ENCODE peak calls at places on chromosomes 12 and 14, in ten cellular contexts. One of them, this sample, is unnamed.

GRCh38 chr12:63915105-63915830 is 70.8 kb downstream of the SRGAP1 start:
- DNase-seq in astrocyte of the spinal cord: peak
- DNase-seq in AG04450: no peak
- DNase-seq in HL-60: no peak
- DNase-seq in astrocyte: peak
- DNase-seq in Peyer's patch: no peak
- DNase-seq in GM23338: no peak
- DNase-seq in hepatocyte: no peak
- DNase-seq in cardiac muscle cell: peak
- DNase-seq in choroid plexus epithelial cell: peak
- DNase-seq in this sample: no peak

GRCh38 chr12:109065154-109065852 is 12.9 kb downstream of the USP30 start:
- DNase-seq in AG04450: no peak
- DNase-seq in astrocyte of the spinal cord: no peak
- DNase-seq in HL-60: no peak
- DNase-seq in cardiac muscle cell: no peak
- DNase-seq in GM23338: no peak
- DNase-seq in choroid plexus epithelial cell: peak
- DNase-seq in astrocyte: no peak
- DNase-seq in hepatocyte: peak
- DNase-seq in Peyer's patch: peak
- DNase-seq in this sample: no peak

GRCh38 chr14:72776701-72777255 is 117.1 kb downstream of the DPF3 start:
- DNase-seq in GM23338: no peak
- DNase-seq in cardiac muscle cell: no peak
- DNase-seq in astrocyte: no peak
- DNase-seq in hepatocyte: peak
- DNase-seq in astrocyte of the spinal cord: no peak
- DNase-seq in choroid plexus epithelial cell: peak
- DNase-seq in HL-60: no peak
- DNase-seq in Peyer's patch: peak
- DNase-seq in AG04450: no peak
- DNase-seq in this sample: peak

GRCh38 chr14:74579447-74580274 is 32.4 kb downstream of the LTBP2 start:
- DNase-seq in cardiac muscle cell: peak
- DNase-seq in astrocyte: peak
- DNase-seq in choroid plexus epithelial cell: peak
- DNase-seq in AG04450: peak
- DNase-seq in Peyer's patch: peak
- DNase-seq in GM23338: no peak
- DNase-seq in HL-60: no peak
- DNase-seq in hepatocyte: no peak
- DNase-seq in astrocyte of the spinal cord: peak
- DNase-seq in this sample: no peak

GRCh38 chr12:11688831-11689230 is 39.4 kb downstream of the ETV6 start:
- DNase-seq in HL-60: no peak
- DNase-seq in GM23338: no peak
- DNase-seq in AG04450: no peak
- DNase-seq in choroid plexus epithelial cell: peak
- DNase-seq in astrocyte: peak
- DNase-seq in Peyer's patch: no peak
- DNase-seq in astrocyte of the spinal cord: no peak
- DNase-seq in cardiac muscle cell: peak
- DNase-seq in hepatocyte: no peak
- DNase-seq in this sample: no peak

GRCh38 chr12:68876471-68876870 is 56.5 kb downstream of the CPM start:
- DNase-seq in Peyer's patch: no peak
- DNase-seq in AG04450: no peak
- DNase-seq in cardiac muscle cell: peak
- DNase-seq in HL-60: no peak
- DNase-seq in GM23338: no peak
- DNase-seq in hepatocyte: no peak
- DNase-seq in astrocyte of the spinal cord: no peak
- DNase-seq in choroid plexus epithelial cell: peak
- DNase-seq in astrocyte: peak
- DNase-seq in this sample: no peak

GRCh38 chr14:36515896-36516718 is 3.9 kb downstream of the NKX2-1 start:
- DNase-seq in HL-60: no peak
- DNase-seq in astrocyte of the spinal cord: no peak
- DNase-seq in AG04450: no peak
- DNase-seq in choroid plexus epithelial cell: no peak
- DNase-seq in astrocyte: no peak
- DNase-seq in Peyer's patch: no peak
- DNase-seq in cardiac muscle cell: no peak
- DNase-seq in hepatocyte: no peak
- DNase-seq in GM23338: no peak
- DNase-seq in this sample: no peak

GRCh38 chr14:68814376-68815287 is 21.8 kb upstream of the ZFP36L1 start:
- DNase-seq in HL-60: no peak
- DNase-seq in astrocyte of the spinal cord: peak
- DNase-seq in astrocyte: peak
- DNase-seq in choroid plexus epithelial cell: peak
- DNase-seq in cardiac muscle cell: peak
- DNase-seq in Peyer's patch: peak
- DNase-seq in AG04450: no peak
- DNase-seq in GM23338: peak
- DNase-seq in hepatocyte: peak
- DNase-seq in this sample: no peak

GRCh38 chr14:35808076-35808657 is 928 bp downstream of the RALGAPA1 start:
- DNase-seq in HL-60: no peak
- DNase-seq in choroid plexus epithelial cell: peak
- DNase-seq in hepatocyte: peak
- DNase-seq in Peyer's patch: no peak
- DNase-seq in GM23338: peak
- DNase-seq in astrocyte of the spinal cord: peak
- DNase-seq in cardiac muscle cell: no peak
- DNase-seq in AG04450: no peak
- DNase-seq in astrocyte: no peak
- DNase-seq in this sample: no peak

GRCh38 chr14:75229923-75230792 is 48.5 kb upstream of the FOS start:
- DNase-seq in HL-60: no peak
- DNase-seq in AG04450: no peak
- DNase-seq in choroid plexus epithelial cell: peak
- DNase-seq in cardiac muscle cell: peak
- DNase-seq in Peyer's patch: no peak
- DNase-seq in GM23338: peak
- DNase-seq in astrocyte of the spinal cord: peak
- DNase-seq in hepatocyte: peak
- DNase-seq in astrocyte: peak
- DNase-seq in this sample: no peak

GRCh38 chr14:84527706-84528105 is 1002.2 kb upstream of the FLRT2 start:
- DNase-seq in Peyer's patch: no peak
- DNase-seq in hepatocyte: no peak
- DNase-seq in astrocyte: no peak
- DNase-seq in GM23338: no peak
- DNase-seq in choroid plexus epithelial cell: no peak
- DNase-seq in AG04450: no peak
- DNase-seq in cardiac muscle cell: no peak
- DNase-seq in astrocyte of the spinal cord: no peak
- DNase-seq in HL-60: no peak
- DNase-seq in this sample: peak

GRCh38 chr14:101721951-101722661 is 39.4 kb upstream of the PPP2R5C start:
- DNase-seq in Peyer's patch: no peak
- DNase-seq in HL-60: peak
- DNase-seq in cardiac muscle cell: peak
- DNase-seq in astrocyte: peak
- DNase-seq in astrocyte of the spinal cord: peak
- DNase-seq in hepatocyte: no peak
- DNase-seq in GM23338: peak
- DNase-seq in choroid plexus epithelial cell: peak
- DNase-seq in AG04450: no peak
- DNase-seq in this sample: peak

GRCh38 chr12:56230449-56231183 is 765 bp downstream of the SLC39A5 start:
- DNase-seq in hepatocyte: peak
- DNase-seq in astrocyte: no peak
- DNase-seq in HL-60: no peak
- DNase-seq in astrocyte of the spinal cord: no peak
- DNase-seq in cardiac muscle cell: no peak
- DNase-seq in Peyer's patch: peak
- DNase-seq in AG04450: no peak
- DNase-seq in GM23338: peak
- DNase-seq in choroid plexus epithelial cell: no peak
- DNase-seq in this sample: no peak

GRCh38 chr14:103721334-103722120 is 5.9 kb downstream of the ZFYVE21 start:
- DNase-seq in astrocyte: peak
- DNase-seq in hepatocyte: no peak
- DNase-seq in AG04450: no peak
- DNase-seq in GM23338: no peak
- DNase-seq in Peyer's patch: no peak
- DNase-seq in astrocyte of the spinal cord: peak
- DNase-seq in cardiac muscle cell: no peak
- DNase-seq in choroid plexus epithelial cell: peak
- DNase-seq in HL-60: no peak
- DNase-seq in this sample: no peak

GRCh38 chr14:49880267-49881064 is 12.4 kb upstream of the ARF6 start:
- DNase-seq in HL-60: no peak
- DNase-seq in choroid plexus epithelial cell: peak
- DNase-seq in AG04450: no peak
- DNase-seq in GM23338: no peak
- DNase-seq in Peyer's patch: no peak
- DNase-seq in cardiac muscle cell: no peak
- DNase-seq in hepatocyte: peak
- DNase-seq in astrocyte of the spinal cord: peak
- DNase-seq in astrocyte: peak
- DNase-seq in this sample: no peak

GRCh38 chr12:49529409-49529808 is 9.4 kb upstream of the KCNH3 start:
- DNase-seq in Peyer's patch: no peak
- DNase-seq in hepatocyte: no peak
- DNase-seq in cardiac muscle cell: no peak
- DNase-seq in AG04450: no peak
- DNase-seq in choroid plexus epithelial cell: no peak
- DNase-seq in HL-60: peak
- DNase-seq in astrocyte of the spinal cord: no peak
- DNase-seq in GM23338: no peak
- DNase-seq in astrocyte: no peak
- DNase-seq in this sample: no peak

DNA sequence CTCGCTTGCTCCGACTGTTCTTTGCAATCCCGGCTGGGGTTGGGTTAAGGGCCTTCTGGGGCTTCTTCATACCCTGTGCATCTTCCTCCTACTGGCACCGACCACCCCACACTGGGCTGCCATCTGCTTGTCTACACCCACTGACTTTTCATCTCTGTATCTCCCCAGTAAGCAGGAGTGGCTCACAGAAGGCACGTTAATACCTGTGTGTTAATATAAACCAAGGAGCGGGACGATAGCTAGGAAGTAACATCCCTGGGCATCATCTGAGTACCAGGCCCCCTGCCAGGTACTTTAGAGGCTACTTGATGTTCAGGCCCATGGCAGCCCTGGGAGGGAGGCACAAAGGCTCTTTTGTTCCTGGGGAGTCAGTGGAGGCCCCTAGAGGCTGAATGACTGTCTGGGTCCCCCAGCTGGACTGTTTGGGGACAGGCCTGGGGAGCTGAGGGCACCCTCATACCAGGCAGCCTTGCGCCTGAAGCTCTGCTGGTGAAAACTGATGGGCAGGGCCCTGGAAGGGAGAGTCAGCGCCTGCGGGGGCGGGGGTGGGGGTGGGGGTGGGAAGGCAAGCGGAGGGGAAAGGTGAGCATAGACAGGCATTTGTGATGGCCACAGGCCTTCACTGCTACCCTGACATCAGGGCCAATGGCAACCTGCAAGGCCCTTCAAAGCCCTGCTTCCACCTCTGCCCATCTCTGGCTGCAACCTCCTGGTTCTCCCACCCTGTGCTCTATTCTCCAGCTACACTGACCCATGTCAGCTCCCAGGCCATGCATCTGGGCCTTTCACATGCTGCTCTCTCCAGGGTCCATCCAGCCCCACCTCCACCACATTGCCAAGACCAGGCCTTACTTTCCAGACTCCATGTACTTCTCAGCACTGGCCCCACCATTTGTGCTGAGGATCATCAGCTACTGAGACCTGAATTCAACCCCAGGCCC is 34.2 kb upstream of the DEGS2 start:
- DNase-seq in AG04450: no peak
- DNase-seq in cardiac muscle cell: no peak
- DNase-seq in astrocyte: no peak
- DNase-seq in choroid plexus epithelial cell: no peak
- DNase-seq in GM23338: no peak
- DNase-seq in HL-60: no peak
- DNase-seq in Peyer's patch: no peak
- DNase-seq in astrocyte of the spinal cord: no peak
- DNase-seq in hepatocyte: no peak
- DNase-seq in this sample: no peak
- TF ChIP-seq CTCF in AG04450: no peak
- TF ChIP-seq CTCF in cardiac muscle cell: no peak
- TF ChIP-seq CTCF in astrocyte: no peak
- TF ChIP-seq CTCF in choroid plexus epithelial cell: no peak
- TF ChIP-seq CTCF in GM23338: no peak
- TF ChIP-seq CTCF in HL-60: no peak
- TF ChIP-seq CTCF in Peyer's patch: no peak
- TF ChIP-seq CTCF in astrocyte of the spinal cord: no peak
- TF ChIP-seq CTCF in hepatocyte: no peak
- TF ChIP-seq CTCF in this sample: no peak

GRCh38 chr12:9925746-9926393 is 6.3 kb downstream of the CLEC2A start:
- DNase-seq in hepatocyte: peak
- DNase-seq in HL-60: no peak
- DNase-seq in choroid plexus epithelial cell: peak
- DNase-seq in astrocyte: peak
- DNase-seq in AG04450: peak
- DNase-seq in Peyer's patch: no peak
- DNase-seq in astrocyte of the spinal cord: peak
- DNase-seq in GM23338: peak
- DNase-seq in cardiac muscle cell: peak
- DNase-seq in this sample: no peak
- H3K4me3 ChIP-seq in hepatocyte: no peak
- H3K4me3 ChIP-seq in HL-60: no peak
- H3K4me3 ChIP-seq in choroid plexus epithelial cell: peak
- H3K4me3 ChIP-seq in astrocyte: no peak
- H3K4me3 ChIP-seq in AG04450: no peak
- H3K4me3 ChIP-seq in Peyer's patch: no peak
- H3K4me3 ChIP-seq in astrocyte of the spinal cord: no peak
- H3K4me3 ChIP-seq in GM23338: no peak
- H3K4me3 ChIP-seq in cardiac muscle cell: no peak
- H3K4me3 ChIP-seq in this sample: no peak

GRCh38 chr12:25686351-25686750 is 133.3 kb upstream of the LMNTD1 start:
- DNase-seq in astrocyte of the spinal cord: no peak
- DNase-seq in astrocyte: no peak
- DNase-seq in Peyer's patch: no peak
- DNase-seq in GM23338: no peak
- DNase-seq in HL-60: no peak
- DNase-seq in AG04450: no peak
- DNase-seq in cardiac muscle cell: no peak
- DNase-seq in hepatocyte: no peak
- DNase-seq in choroid plexus epithelial cell: no peak
- DNase-seq in this sample: no peak
- TF ChIP-seq CTCF in astrocyte of the spinal cord: no peak
- TF ChIP-seq CTCF in astrocyte: no peak
- TF ChIP-seq CTCF in Peyer's patch: no peak
- TF ChIP-seq CTCF in GM23338: no peak
- TF ChIP-seq CTCF in HL-60: no peak
- TF ChIP-seq CTCF in AG04450: no peak
- TF ChIP-seq CTCF in cardiac muscle cell: no peak
- TF ChIP-seq CTCF in hepatocyte: no peak
- TF ChIP-seq CTCF in choroid plexus epithelial cell: no peak
- TF ChIP-seq CTCF in this sample: no peak

DNA sequence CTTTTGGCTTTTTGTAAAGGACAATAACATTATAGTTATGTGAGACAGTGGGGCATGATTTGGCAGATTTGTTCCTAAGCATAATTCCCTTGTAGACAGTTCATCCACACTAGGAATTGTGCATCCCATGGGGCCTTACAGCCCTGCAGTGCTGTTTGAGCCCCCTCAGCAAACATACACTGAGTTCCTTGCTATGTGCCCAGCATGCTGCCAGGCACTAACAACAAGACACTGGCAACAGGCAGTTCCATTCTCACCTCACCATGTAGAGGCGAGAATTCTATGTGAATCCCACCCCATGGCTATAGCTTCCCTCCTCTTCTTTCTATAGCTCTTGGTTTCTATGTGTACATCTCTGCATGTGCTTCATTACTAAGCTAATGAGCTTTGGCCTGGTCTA is 1.9 kb downstream of the THTPA start:
- DNase-seq in astrocyte: no peak
- DNase-seq in cardiac muscle cell: no peak
- DNase-seq in astrocyte of the spinal cord: no peak
- DNase-seq in AG04450: no peak
- DNase-seq in HL-60: no peak
- DNase-seq in hepatocyte: no peak
- DNase-seq in GM23338: no peak
- DNase-seq in Peyer's patch: no peak
- DNase-seq in choroid plexus epithelial cell: no peak
- DNase-seq in this sample: no peak
- H3K4me3 ChIP-seq in astrocyte: no peak
- H3K4me3 ChIP-seq in cardiac muscle cell: no peak
- H3K4me3 ChIP-seq in astrocyte of the spinal cord: no peak
- H3K4me3 ChIP-seq in AG04450: no peak
- H3K4me3 ChIP-seq in HL-60: no peak
- H3K4me3 ChIP-seq in hepatocyte: no peak
- H3K4me3 ChIP-seq in GM23338: no peak
- H3K4me3 ChIP-seq in Peyer's patch: no peak
- H3K4me3 ChIP-seq in choroid plexus epithelial cell: no peak
- H3K4me3 ChIP-seq in this sample: no peak